ENCODE peak calls at places on chromosomes 6 and 20, in eight cellular contexts. P, I, O, W, Z, R, S and J are unnamed samples.

GRCh38 chr20:24580855-24581254 is 111.4 kb downstream of the SYNDIG1 start:
- DNase-seq in P (no peak), I (no peak), O (no peak), W (no peak), Z (no peak), R (no peak), S (no peak), J (no peak)

GRCh38 chr6:111709615-111710398 is 104.1 kb upstream of the TRAF3IP2 start:
- DNase-seq in P (peak; percentile 71), I (peak; percentile 71), O (peak; percentile 52), W (peak; percentile 54), Z (no peak), R (peak; percentile 33), S (peak; percentile 66), J (peak; percentile 84)

GRCh38 chr6:72720464-72720863 is 98.6 kb downstream of the KCNQ5 start:
- DNase-seq in P (peak; percentile 10), I (no peak), O (peak; percentile 65), W (no peak), Z (no peak), R (no peak), S (no peak), J (no peak)

GRCh38 chr6:43334466-43335095 is 26.0 kb upstream of the CRIP3 start:
- DNase-seq in P (peak; percentile 82), I (peak; percentile 73), O (peak; percentile 43), W (peak; percentile 60), Z (peak; percentile 21), R (no peak), S (peak; percentile 66), J (peak; percentile 78)

GRCh38 chr6:144334150-144334708 is 49.1 kb downstream of the UTRN start:
- DNase-seq in P (no peak), I (no peak), O (no peak), W (no peak), Z (no peak), R (no peak), S (no peak), J (peak; percentile 76)

GRCh38 chr6:77334093-77334492 is 129.2 kb downstream of the HTR1B start:
- DNase-seq in P (no peak), I (no peak), O (no peak), W (no peak), Z (no peak), R (no peak), S (no peak), J (no peak)

GRCh38 chr20:57657537-57658446 is 37.6 kb upstream of the ZBP1 start:
- DNase-seq in P (no peak), I (no peak), O (no peak), W (no peak), Z (no peak), R (no peak), S (no peak), J (peak; percentile 11)

GRCh38 chr20:1299522-1299921 is 29.4 kb downstream of the SDCBP2 start:
- DNase-seq in P (peak; percentile 32), I (peak; percentile 45), O (no peak), W (no peak), Z (no peak), R (no peak), S (no peak), J (no peak)

GRCh38 chr6:127582777-127583462 is 5.9 kb downstream of the C6orf58 start:
- DNase-seq in P (peak; percentile 91), I (no peak), O (peak; percentile 71), W (peak; percentile 68), Z (no peak), R (no peak), S (no peak), J (peak; percentile 23)

DNA sequence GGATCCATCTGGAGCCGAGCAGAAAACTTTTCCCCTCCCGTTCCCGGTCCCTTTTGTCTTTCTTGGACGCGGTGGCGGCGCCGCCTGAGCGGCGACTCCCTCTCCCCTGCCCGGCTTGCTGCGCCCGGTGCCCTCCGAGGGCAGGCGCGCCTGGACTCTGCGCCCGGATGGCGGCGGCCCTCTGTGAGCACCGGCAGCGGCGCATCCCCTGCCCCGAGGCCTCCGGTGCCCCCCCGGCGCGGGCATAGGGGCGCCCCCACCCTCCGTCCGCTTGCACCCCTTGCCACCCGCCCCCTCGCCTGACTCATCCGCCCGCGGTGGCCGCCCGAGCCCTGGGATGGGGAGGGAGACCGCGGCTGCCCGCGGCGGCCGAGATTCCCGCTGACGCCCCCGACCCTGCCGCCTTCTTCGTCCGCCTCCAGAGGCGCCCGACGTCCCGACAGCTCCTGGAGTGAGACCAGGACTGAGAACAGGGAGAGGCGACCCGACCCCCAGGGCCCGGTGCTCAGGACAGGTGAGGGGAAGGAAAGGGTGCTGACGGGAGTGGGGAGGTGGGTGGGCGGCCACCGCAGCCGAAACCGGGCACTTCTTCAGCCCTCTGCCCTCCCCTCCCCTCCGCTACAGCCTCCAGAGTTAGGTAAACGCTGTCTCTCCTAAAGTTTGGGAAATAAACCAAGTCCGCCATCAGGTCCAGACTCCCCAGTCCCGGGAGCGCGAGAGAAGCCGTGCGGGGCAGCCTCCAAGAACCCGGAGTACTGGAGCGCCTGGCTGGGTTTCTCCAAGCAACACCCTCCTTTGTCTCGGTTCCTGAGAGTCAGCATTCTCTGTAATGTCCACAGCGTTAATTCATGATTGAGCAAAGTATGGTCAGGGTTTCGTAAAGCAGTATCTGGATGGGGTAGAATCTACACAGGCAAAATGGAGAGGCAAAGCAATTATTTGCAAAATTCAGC is at the start of gene TMEM200A:
- DNase-seq in P (no peak), I (peak; percentile 78), O (peak; percentile 51), W (no peak), Z (peak; percentile 13), R (no peak), S (no peak), J (peak; percentile 24)
- TF ChIP-seq EZH2 in P (no peak), I (no peak), O (no peak), W (no peak), Z (no peak), R (no peak), S (no peak), J (no peak)

DNA sequence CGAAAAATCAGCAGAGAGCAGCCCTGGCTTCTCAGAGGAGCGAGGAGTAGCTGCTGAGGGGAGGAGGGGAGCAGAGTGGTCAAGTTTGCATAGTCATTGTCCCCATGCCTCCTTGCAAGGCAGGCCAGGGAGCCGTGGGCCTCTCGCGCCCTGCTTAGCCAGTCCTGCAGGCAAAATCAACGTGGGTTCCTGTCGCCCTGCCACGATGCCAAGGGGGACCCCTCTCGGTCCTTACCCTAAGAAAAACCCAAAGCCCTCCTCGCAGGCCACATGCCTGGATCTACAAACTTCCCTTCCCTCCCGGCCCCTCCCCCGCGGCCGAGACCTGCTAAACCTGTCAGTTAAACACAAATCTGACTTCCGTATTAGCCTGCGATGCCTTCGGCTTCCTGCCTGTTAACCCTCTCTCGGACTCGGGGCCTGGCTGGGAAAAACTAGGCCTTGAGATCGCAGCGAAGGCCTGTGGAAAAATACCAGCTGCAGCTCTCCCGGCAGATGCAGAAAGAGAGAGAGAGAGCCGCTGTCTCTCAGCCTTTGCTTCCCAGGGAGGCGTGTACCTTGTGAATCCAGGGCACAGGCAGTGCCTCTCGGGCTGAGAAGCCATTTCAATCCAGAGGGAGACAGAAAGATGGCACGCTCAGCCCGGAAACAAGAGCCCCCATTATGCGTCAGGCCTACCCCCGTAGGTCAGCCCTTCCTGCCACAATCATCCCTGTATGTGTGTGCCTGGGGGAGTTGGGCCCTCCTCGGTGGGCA is 975 bp upstream of the ZMYND8 start:
- DNase-seq in P (peak; percentile 96), I (peak; percentile 80), O (peak; percentile 89), W (peak; percentile 99), Z (no peak), R (no peak), S (no peak), J (peak; percentile 62)
- H3K4me3 ChIP-seq in P (no peak overlapping the region), I (peak overlapping the region; percentile 9), O (no peak overlapping the region), W (peak overlapping the region; percentile 60), Z (peak overlapping the region; percentile 16), R (peak overlapping the region; percentile 67), S (no peak overlapping the region), J (no peak overlapping the region)

GRCh38 chr6:34104628-34105027 is 41.3 kb downstream of the GRM4 start:
- DNase-seq in P (no peak), I (no peak), O (no peak), W (no peak), Z (no peak), R (no peak), S (no peak), J (no peak)
- TF ChIP-seq EZH2 in P (no peak), I (no peak), O (no peak), W (no peak), Z (no peak), R (no peak), S (no peak), J (no peak)

DNA sequence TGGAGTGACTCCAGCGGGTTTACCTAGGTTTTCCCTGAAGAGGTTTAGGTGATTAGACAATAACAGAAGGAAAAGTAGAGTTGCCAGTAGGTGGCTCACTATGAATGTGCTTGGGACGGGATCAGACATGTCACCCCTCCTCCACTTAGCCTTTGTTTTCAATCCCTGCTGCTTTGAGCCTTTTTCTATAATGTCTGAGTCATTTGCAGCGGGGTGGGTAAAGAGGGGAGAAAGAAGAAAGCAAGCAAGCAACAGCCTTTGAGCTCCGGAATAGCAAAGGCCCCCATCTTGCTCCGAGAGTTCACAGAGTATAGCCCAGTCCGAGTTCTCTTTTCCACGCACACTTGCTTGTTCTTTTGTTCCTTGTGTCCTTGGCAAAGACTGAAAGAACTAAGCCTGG is 129.1 kb downstream of the PACRG start:
- DNase-seq in P (peak; percentile 66), I (peak; percentile 88), O (peak; percentile 87), W (no peak), Z (peak; percentile 58), R (no peak), S (no peak), J (peak; percentile 87)
- H3K4me3 ChIP-seq in P (peak overlapping the region; percentile 50), I (peak overlapping the region; percentile 33), O (peak overlapping the region; percentile 39), W (no peak overlapping the region), Z (peak overlapping the region; percentile 51), R (no peak overlapping the region), S (no peak overlapping the region), J (peak overlapping the region; percentile 35)